ENCODE peak calls at places on chromosomes 7 and 10, in six cellular contexts. One of them, this sample, is unnamed.

GRCh38 chr10:120420421-120420820 is 36.6 kb upstream of the PLPP4 start:
- DNase-seq in GM12878: no peak
- DNase-seq in endothelial cell of umbilical vein: no peak
- DNase-seq in K562: no peak
- DNase-seq in SK-N-SH: no peak
- DNase-seq in H1: no peak
- DNase-seq in this sample: no peak

GRCh38 chr7:151549644-151550043 is 29.9 kb upstream of the RHEB start:
- DNase-seq in GM12878: no peak
- DNase-seq in endothelial cell of umbilical vein: no peak
- DNase-seq in K562: no peak
- DNase-seq in SK-N-SH: no peak
- DNase-seq in H1: no peak
- DNase-seq in this sample: no peak

GRCh38 chr10:127990846-127991542 is 84.1 kb downstream of the PTPRE start:
- DNase-seq in GM12878: no peak
- DNase-seq in endothelial cell of umbilical vein: peak
- DNase-seq in K562: no peak
- DNase-seq in SK-N-SH: no peak
- DNase-seq in H1: no peak
- DNase-seq in this sample: peak

GRCh38 chr10:93995598-93996271 is 2.0 kb downstream of the PLCE1 start:
- DNase-seq in GM12878: no peak
- DNase-seq in endothelial cell of umbilical vein: no peak
- DNase-seq in K562: no peak
- DNase-seq in SK-N-SH: no peak
- DNase-seq in H1: no peak
- DNase-seq in this sample: no peak

GRCh38 chr10:128070721-128071416 is 55.4 kb downstream of the MKI67 start:
- DNase-seq in GM12878: no peak
- DNase-seq in endothelial cell of umbilical vein: no peak
- DNase-seq in K562: no peak
- DNase-seq in SK-N-SH: no peak
- DNase-seq in H1: no peak
- DNase-seq in this sample: no peak

GRCh38 chr10:82162549-82163210 is 287.7 kb downstream of the NRG3 start:
- DNase-seq in GM12878: no peak
- DNase-seq in endothelial cell of umbilical vein: no peak
- DNase-seq in K562: no peak
- DNase-seq in SK-N-SH: no peak
- DNase-seq in H1: no peak
- DNase-seq in this sample: no peak

GRCh38 chr10:79488303-79488702 is 24.0 kb upstream of the EIF5AL1 start:
- DNase-seq in GM12878: no peak
- DNase-seq in endothelial cell of umbilical vein: no peak
- DNase-seq in K562: no peak
- DNase-seq in SK-N-SH: no peak
- DNase-seq in H1: no peak
- DNase-seq in this sample: peak

GRCh38 chr7:152869041-152869676 is 109.6 kb downstream of the ACTR3B start:
- DNase-seq in GM12878: no peak
- DNase-seq in endothelial cell of umbilical vein: no peak
- DNase-seq in K562: no peak
- DNase-seq in SK-N-SH: no peak
- DNase-seq in H1: no peak
- DNase-seq in this sample: no peak

GRCh38 chr10:132889091-132889490 is 53.3 kb downstream of the CFAP46 start:
- DNase-seq in GM12878: no peak
- DNase-seq in endothelial cell of umbilical vein: no peak
- DNase-seq in K562: no peak
- DNase-seq in SK-N-SH: no peak
- DNase-seq in H1: no peak
- DNase-seq in this sample: no peak

GRCh38 chr10:44647877-44648542 is 263.1 kb upstream of the CXCL12 start:
- DNase-seq in GM12878: peak
- DNase-seq in endothelial cell of umbilical vein: no peak
- DNase-seq in K562: no peak
- DNase-seq in SK-N-SH: no peak
- DNase-seq in H1: no peak
- DNase-seq in this sample: no peak

GRCh38 chr7:106312099-106312871 is 27.5 kb upstream of the NAMPT start:
- DNase-seq in GM12878: no peak
- DNase-seq in endothelial cell of umbilical vein: no peak
- DNase-seq in K562: no peak
- DNase-seq in SK-N-SH: no peak
- DNase-seq in H1: no peak
- DNase-seq in this sample: no peak

GRCh38 chr10:79184649-79185048 is 115.9 kb downstream of the ZMIZ1 start:
- DNase-seq in GM12878: no peak
- DNase-seq in endothelial cell of umbilical vein: no peak
- DNase-seq in K562: no peak
- DNase-seq in SK-N-SH: no peak
- DNase-seq in H1: no peak
- DNase-seq in this sample: no peak

GRCh38 chr10:103757531-103758293 is 97.7 kb downstream of the SH3PXD2A start:
- DNase-seq in GM12878: no peak
- DNase-seq in endothelial cell of umbilical vein: peak
- DNase-seq in K562: no peak
- DNase-seq in SK-N-SH: no peak
- DNase-seq in H1: no peak
- DNase-seq in this sample: peak

GRCh38 chr7:100893318-100893895 is 2.3 kb downstream of the ACHE start:
- DNase-seq in GM12878: no peak
- DNase-seq in endothelial cell of umbilical vein: no peak
- DNase-seq in K562: no peak
- DNase-seq in SK-N-SH: no peak
- DNase-seq in H1: no peak
- DNase-seq in this sample: no peak

GRCh38 chr10:32180354-32181280 is 124.4 kb upstream of the KIF5B start:
- DNase-seq in GM12878: no peak
- DNase-seq in endothelial cell of umbilical vein: no peak
- DNase-seq in K562: no peak
- DNase-seq in SK-N-SH: no peak
- DNase-seq in H1: no peak
- DNase-seq in this sample: no peak

GRCh38 chr10:22316286-22317120 is at the start of gene COMMD3:
- DNase-seq in GM12878: peak
- DNase-seq in endothelial cell of umbilical vein: peak
- DNase-seq in K562: peak
- DNase-seq in SK-N-SH: peak
- DNase-seq in H1: no peak
- DNase-seq in this sample: peak

GRCh38 chr7:43234968-43235367 is 122.5 kb downstream of the HECW1 start:
- DNase-seq in GM12878: no peak
- DNase-seq in endothelial cell of umbilical vein: no peak
- DNase-seq in K562: no peak
- DNase-seq in SK-N-SH: no peak
- DNase-seq in H1: no peak
- DNase-seq in this sample: no peak

GRCh38 chr7:135160858-135161653 is 9.5 kb downstream of the CYREN start:
- DNase-seq in GM12878: no peak
- DNase-seq in endothelial cell of umbilical vein: peak
- DNase-seq in K562: no peak
- DNase-seq in SK-N-SH: peak
- DNase-seq in H1: no peak
- DNase-seq in this sample: no peak

GRCh38 chr7:55590517-55591281 is 18.4 kb upstream of the VOPP1 start:
- DNase-seq in GM12878: no peak
- DNase-seq in endothelial cell of umbilical vein: no peak
- DNase-seq in K562: peak
- DNase-seq in SK-N-SH: no peak
- DNase-seq in H1: no peak
- DNase-seq in this sample: peak
- TF ChIP-seq MAX in GM12878: no peak
- TF ChIP-seq MAX in endothelial cell of umbilical vein: no peak
- TF ChIP-seq MAX in K562: no peak
- TF ChIP-seq MAX in SK-N-SH: no peak
- TF ChIP-seq MAX in H1: no peak
- TF ChIP-seq MAX in this sample: no peak

DNA sequence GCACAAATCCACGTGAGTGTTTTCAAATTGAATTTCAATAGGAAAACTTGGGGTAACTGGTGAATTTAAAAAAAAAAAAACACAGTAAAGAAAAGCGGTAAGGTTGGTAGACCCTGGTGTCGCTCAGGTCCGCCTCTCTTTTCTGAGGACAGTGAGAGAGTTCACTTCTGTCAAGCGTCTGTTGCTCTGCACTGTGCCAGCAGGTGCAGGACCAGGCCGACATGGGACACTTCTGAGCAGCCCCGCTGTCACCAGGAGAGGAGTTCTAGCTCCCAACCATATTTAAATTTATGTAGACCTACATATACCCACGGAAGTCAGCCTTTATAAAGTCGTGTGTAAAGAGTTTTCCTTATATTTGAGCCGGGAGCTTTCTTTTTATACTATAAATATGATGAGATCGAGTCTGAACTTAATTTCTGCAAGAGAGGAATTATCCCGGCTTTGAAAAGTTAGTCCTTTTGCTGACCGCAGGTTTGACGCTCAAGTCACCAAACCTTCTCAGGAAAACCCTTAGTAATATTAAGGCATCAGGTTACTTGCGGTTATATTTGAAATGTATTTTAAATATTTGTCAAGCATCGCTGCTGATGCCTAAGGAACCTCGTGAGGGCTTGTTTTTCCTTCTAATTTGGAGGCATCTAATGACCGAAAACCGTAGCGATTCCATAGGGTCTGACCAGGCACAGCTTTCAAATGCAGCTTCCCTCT is 550 bp downstream of the IKZF1 start:
- DNase-seq in GM12878: no peak
- DNase-seq in endothelial cell of umbilical vein: no peak
- DNase-seq in K562: no peak
- DNase-seq in SK-N-SH: peak
- DNase-seq in H1: no peak
- DNase-seq in this sample: no peak
- H3K4me3 ChIP-seq in GM12878: peak
- H3K4me3 ChIP-seq in endothelial cell of umbilical vein: no peak
- H3K4me3 ChIP-seq in K562: peak
- H3K4me3 ChIP-seq in SK-N-SH: peak
- H3K4me3 ChIP-seq in H1: peak
- H3K4me3 ChIP-seq in this sample: peak

DNA sequence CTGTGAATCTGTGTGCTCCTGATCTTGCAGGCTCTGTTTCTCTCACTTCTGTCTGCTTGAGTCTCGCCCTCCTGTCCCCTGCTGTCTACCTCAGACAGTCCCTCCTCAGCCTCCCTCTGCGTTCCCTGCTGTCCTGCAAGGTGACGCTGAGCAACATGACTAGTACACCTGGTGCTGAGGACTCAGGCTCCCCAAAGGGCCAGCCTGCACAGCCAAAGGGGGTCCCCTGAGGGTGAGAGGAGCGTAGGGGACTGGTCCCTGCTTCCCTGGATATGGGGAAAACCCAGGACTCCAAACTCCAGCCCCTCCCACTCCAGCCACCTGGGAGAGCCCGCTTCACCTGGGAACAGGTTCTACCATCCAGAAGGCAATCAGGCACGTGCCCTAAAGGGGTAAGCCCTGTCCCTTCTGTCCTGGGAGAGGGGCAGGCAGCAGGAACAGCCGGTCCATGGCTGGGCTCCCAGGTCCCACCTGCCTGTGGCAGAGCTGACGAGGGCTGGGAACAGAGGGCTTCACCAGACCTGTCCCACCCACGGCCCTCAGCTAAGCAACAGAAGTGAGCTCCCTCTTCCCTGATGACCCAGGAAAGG is 156.5 kb downstream of the UBE2H start:
- DNase-seq in GM12878: no peak
- DNase-seq in endothelial cell of umbilical vein: no peak
- DNase-seq in K562: no peak
- DNase-seq in SK-N-SH: no peak
- DNase-seq in H1: no peak
- DNase-seq in this sample: no peak
- TF ChIP-seq MAX in GM12878: no peak
- TF ChIP-seq MAX in endothelial cell of umbilical vein: no peak
- TF ChIP-seq MAX in K562: no peak
- TF ChIP-seq MAX in SK-N-SH: no peak
- TF ChIP-seq MAX in H1: no peak
- TF ChIP-seq MAX in this sample: no peak

GRCh38 chr7:149692557-149692982 is 80.8 kb downstream of the ZNF467 start:
- DNase-seq in GM12878: no peak
- DNase-seq in endothelial cell of umbilical vein: no peak
- DNase-seq in K562: no peak
- DNase-seq in SK-N-SH: peak
- DNase-seq in H1: no peak
- DNase-seq in this sample: no peak
- H3K4me3 ChIP-seq in GM12878: no peak
- H3K4me3 ChIP-seq in endothelial cell of umbilical vein: no peak
- H3K4me3 ChIP-seq in K562: no peak
- H3K4me3 ChIP-seq in SK-N-SH: no peak
- H3K4me3 ChIP-seq in H1: peak
- H3K4me3 ChIP-seq in this sample: no peak

GRCh38 chr7:158976849-158977593 is 120.7 kb downstream of the DYNC2I1 start:
- DNase-seq in GM12878: peak
- DNase-seq in endothelial cell of umbilical vein: peak
- DNase-seq in K562: peak
- DNase-seq in SK-N-SH: peak
- DNase-seq in H1: peak
- DNase-seq in this sample: peak
- TF ChIP-seq MAX in GM12878: no peak
- TF ChIP-seq MAX in endothelial cell of umbilical vein: no peak
- TF ChIP-seq MAX in K562: peak
- TF ChIP-seq MAX in SK-N-SH: no peak
- TF ChIP-seq MAX in H1: no peak
- TF ChIP-seq MAX in this sample: no peak

GRCh38 chr10:62020362-62020730 is 118.8 kb downstream of the ARID5B start:
- DNase-seq in GM12878: no peak
- DNase-seq in endothelial cell of umbilical vein: no peak
- DNase-seq in K562: no peak
- DNase-seq in SK-N-SH: no peak
- DNase-seq in H1: no peak
- DNase-seq in this sample: no peak
- H3K4me3 ChIP-seq in GM12878: peak
- H3K4me3 ChIP-seq in endothelial cell of umbilical vein: no peak
- H3K4me3 ChIP-seq in K562: no peak
- H3K4me3 ChIP-seq in SK-N-SH: no peak
- H3K4me3 ChIP-seq in H1: no peak
- H3K4me3 ChIP-seq in this sample: no peak

DNA sequence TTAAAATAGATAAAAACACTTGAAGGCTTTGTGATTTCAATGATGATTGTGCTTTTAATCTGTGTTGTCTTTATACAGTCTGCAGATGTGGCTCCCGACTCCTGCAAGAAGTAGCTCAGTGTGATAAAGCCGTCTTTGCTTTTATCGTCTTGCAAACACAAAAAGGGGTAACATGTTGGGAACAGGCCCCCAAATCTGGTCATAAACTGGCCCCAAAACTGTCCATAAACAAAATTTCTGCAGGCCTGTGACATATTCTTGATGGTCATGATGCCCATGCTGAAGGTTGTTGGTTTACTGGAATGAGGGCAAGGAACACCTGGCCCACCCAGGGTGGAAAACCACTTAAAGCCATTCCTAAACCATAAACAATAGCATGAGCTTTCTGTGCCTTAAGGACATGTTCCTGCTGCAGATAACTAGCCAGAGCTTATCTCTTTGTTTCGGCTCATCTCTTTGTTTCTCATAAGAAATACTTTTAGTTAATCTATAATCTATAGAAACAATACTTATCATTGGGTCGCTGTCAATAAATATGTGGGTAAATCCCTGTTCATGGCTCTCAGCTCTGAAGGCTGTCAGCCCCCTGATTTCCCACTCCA is 14.8 kb upstream of the ZNF485 start:
- DNase-seq in GM12878: no peak
- DNase-seq in endothelial cell of umbilical vein: no peak
- DNase-seq in K562: no peak
- DNase-seq in SK-N-SH: no peak
- DNase-seq in H1: no peak
- DNase-seq in this sample: no peak
- TF ChIP-seq MAX in GM12878: no peak
- TF ChIP-seq MAX in endothelial cell of umbilical vein: no peak
- TF ChIP-seq MAX in K562: no peak
- TF ChIP-seq MAX in SK-N-SH: no peak
- TF ChIP-seq MAX in H1: no peak
- TF ChIP-seq MAX in this sample: no peak

This sample was measured in A549.